ENCODE peak calls at places on chromosomes 5 and 9, in four cellular contexts. S is HCT116, U is GM12878, L is K562. X is an unnamed sample.
A peak's percentile ranks its signal among the peaks of the same experiment; 100 is the strongest.

GRCh38 chr5:80238778-80239679 is 16.8 kb downstream of the SERINC5 start:
- DNase-seq in U (no peak), S (no peak), L (no peak), X (no peak)

GRCh38 chr9:94649100-94649855 is 10.0 kb upstream of the FBP1 start:
- DNase-seq in U (no peak), L (no peak), S (no peak), X (no peak)

GRCh38 chr5:148697177-148697820 is 43.0 kb upstream of the HTR4 start:
- DNase-seq in U (no peak), L (peak; percentile 60), S (no peak), X (no peak)

GRCh38 chr9:133164209-133164590 is 486 bp upstream of the GBGT1 start:
- DNase-seq in L (no peak), S (no peak), U (no peak), X (no peak)

GRCh38 chr9:32427111-32427873 is 42.8 kb downstream of the ACO1 start:
- DNase-seq in S (no peak), L (no peak), U (no peak), X (no peak)

GRCh38 chr9:89779416-89779815 is 174.6 kb downstream of the GADD45G start:
- DNase-seq in U (no peak), S (no peak), L (no peak), X (no peak)

GRCh38 chr9:135359764-135360163 is 119.8 kb upstream of the PPP1R26 start:
- DNase-seq in U (no peak), L (no peak), S (no peak), X (no peak)

GRCh38 chr9:101463397-101463796 is 27.8 kb upstream of the ALDOB start:
- DNase-seq in U (no peak), L (no peak), S (no peak), X (no peak)

GRCh38 chr9:75088646-75089368 is 493 bp downstream of the OSTF1 start:
- DNase-seq in U (peak; percentile 36), S (no peak), L (peak; percentile 46), X (no peak)

GRCh38 chr9:113737414-113738271 is 138.5 kb upstream of the ZNF618 start:
- DNase-seq in L (peak; percentile 54), U (no peak), S (peak; percentile 49), X (peak; percentile 85)

GRCh38 chr9:137028013-137028280 is at the start of gene ABCA2:
- DNase-seq in S (no peak), U (no peak), L (no peak), X (no peak)

GRCh38 chr9:130193119-130193518 is 20.9 kb downstream of the NCS1 start:
- DNase-seq in L (no peak), U (no peak), S (no peak), X (no peak)

GRCh38 chr9:27925815-27926214 is 352.5 kb upstream of the C9orf72 start:
- DNase-seq in S (no peak), U (no peak), L (no peak), X (no peak)

GRCh38 chr5:6568909-6569308 is 63.9 kb downstream of the NSUN2 start:
- DNase-seq in L (no peak), S (no peak), U (no peak), X (no peak)

GRCh38 chr5:122420126-122420525 is 108.1 kb downstream of the SNCAIP start:
- DNase-seq in S (no peak), L (no peak), U (no peak), X (no peak)

GRCh38 chr5:24045034-24045433 is 537.6 kb downstream of the PRDM9 start:
- DNase-seq in U (no peak), S (no peak), L (no peak), X (no peak)

GRCh38 chr5:120823316-120823715 is 359.2 kb downstream of the PRR16 start:
- DNase-seq in L (no peak), S (no peak), U (no peak), X (no peak)

GRCh38 chr5:179795863-179796833 is 2.4 kb downstream of the LTC4S start:
- DNase-seq in U (peak; percentile 31), S (no peak), L (no peak), X (no peak)

GRCh38 chr9:70911791-70912190 is 209.6 kb downstream of the TRPM3 start:
- DNase-seq in S (no peak), U (no peak), L (no peak), X (no peak)

GRCh38 chr5:72956324-72957140 is 691 bp downstream of the FCHO2 start:
- DNase-seq in U (no peak), S (no peak), L (peak; percentile 66), X (peak; percentile 67)

GRCh38 chr5:80125962-80126480 is 90.9 kb downstream of the THBS4 start:
- DNase-seq in L (no peak), U (peak; percentile 93), S (peak; percentile 29), X (no peak)

GRCh38 chr5:150058480-150059126 is 27.8 kb downstream of the CSF1R start:
- DNase-seq in U (no peak), L (peak; percentile 66), S (no peak), X (no peak)

GRCh38 chr5:118450924-118451332 is 537.4 kb downstream of the DTWD2 start:
- DNase-seq in S (no peak), L (no peak), U (no peak), X (peak; percentile 17)

GRCh38 chr9:124134526-124134925 is 123.0 kb downstream of the LHX2 start:
- DNase-seq in S (no peak), L (no peak), U (no peak), X (no peak)

GRCh38 chr9:113541019-113541900 is 77.7 kb downstream of the RGS3 start:
- DNase-seq in L (peak; percentile 90), S (peak; percentile 54), U (no peak), X (peak; percentile 66)

GRCh38 chr5:40441733-40442132 is 238.0 kb upstream of the PTGER4 start:
- DNase-seq in S (no peak), U (no peak), L (no peak), X (no peak)

GRCh38 chr9:16627967-16628366 is 242.5 kb downstream of the BNC2 start:
- DNase-seq in S (no peak), L (no peak), U (no peak), X (no peak)

GRCh38 chr5:172805018-172805683 is 28.9 kb upstream of the ERGIC1 start:
- DNase-seq in L (no peak), U (no peak), S (no peak), X (no peak)

GRCh38 chr9:133713211-133713959 is 24.8 kb downstream of the SARDH start:
- DNase-seq in S (no peak), U (no peak), L (no peak), X (no peak)

GRCh38 chr5:33409435-33410146 is 31.2 kb upstream of the TARS1 start:
- DNase-seq in L (no peak), U (no peak), S (no peak), X (no peak)
- TF ChIP-seq EGR1 in L (no peak), U (no peak), S (no peak), X (no peak)

GRCh38 chr9:98597372-98597771 is 111.4 kb downstream of the GABBR2 start:
- DNase-seq in L (no peak), S (no peak), U (no peak), X (no peak)
- TF ChIP-seq EGR1 in L (no peak), S (no peak), U (no peak), X (no peak)

DNA sequence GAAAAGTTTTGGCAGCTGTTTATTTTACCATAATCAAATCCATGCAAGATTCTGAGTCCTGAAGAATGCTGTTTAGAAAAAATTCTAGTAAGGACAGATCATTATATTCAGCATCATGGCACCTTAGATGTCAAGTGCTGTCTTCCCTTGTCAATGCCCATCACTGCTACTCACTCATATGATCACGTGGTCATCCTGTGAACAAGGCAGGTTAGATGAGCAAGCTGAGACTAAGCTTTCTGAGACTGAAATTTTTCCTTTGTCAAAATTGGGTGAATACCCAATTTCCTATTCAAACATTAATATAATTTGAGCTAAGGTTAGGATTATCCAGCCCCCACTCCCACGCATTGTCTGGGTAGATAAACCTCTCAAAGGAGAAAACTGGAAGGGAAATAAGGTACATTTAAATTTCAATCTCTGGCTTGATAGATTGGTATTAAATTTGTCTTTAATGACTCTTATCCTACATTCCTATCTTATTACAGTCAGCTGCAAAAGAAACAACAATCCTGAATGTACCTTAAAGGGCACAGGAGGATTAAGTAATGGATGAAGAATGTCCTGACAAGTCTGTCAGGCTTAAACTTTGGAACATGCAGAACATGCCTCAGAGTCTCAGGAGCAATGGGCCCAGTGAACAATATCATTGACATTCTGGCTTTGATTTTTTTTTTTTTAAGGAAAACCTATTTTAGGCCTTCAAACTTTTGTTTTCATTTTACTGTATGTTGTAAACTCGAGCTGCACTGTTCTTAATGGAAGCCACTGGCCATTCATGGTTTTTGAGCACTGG is 148.7 kb upstream of the RANBP3L start:
- DNase-seq in S (no peak), L (no peak), U (no peak), X (no peak)
- TF ChIP-seq EGR1 in S (no peak), L (no peak), U (no peak), X (no peak)

GRCh38 chr5:27311544-27311943 is 273.2 kb upstream of the CDH9 start:
- DNase-seq in S (no peak), U (no peak), L (no peak), X (no peak)

GRCh38 chr5:27312291-27312690 is 273.9 kb upstream of the CDH9 start:
- DNase-seq in L (no peak), S (no peak), U (no peak), X (no peak)

GRCh38 chr5:27313549-27313948 is 275.2 kb upstream of the CDH9 start:
- DNase-seq in L (no peak), S (no peak), U (no peak), X (no peak)

GRCh38 chr5:27308151-27308550 is 269.8 kb upstream of the CDH9 start:
- DNase-seq in S (no peak), U (no peak), L (no peak), X (no peak)
- TF ChIP-seq EGR1 in S (no peak), U (no peak), L (no peak), X (no peak)

GRCh38 chr9:116208417-116209232 is 55.0 kb downstream of the PAPPA start:
- DNase-seq in S (no peak), U (no peak), L (no peak), X (no peak)
- TF ChIP-seq EGR1 in S (no peak), U (no peak), L (no peak), X (no peak)

DNA sequence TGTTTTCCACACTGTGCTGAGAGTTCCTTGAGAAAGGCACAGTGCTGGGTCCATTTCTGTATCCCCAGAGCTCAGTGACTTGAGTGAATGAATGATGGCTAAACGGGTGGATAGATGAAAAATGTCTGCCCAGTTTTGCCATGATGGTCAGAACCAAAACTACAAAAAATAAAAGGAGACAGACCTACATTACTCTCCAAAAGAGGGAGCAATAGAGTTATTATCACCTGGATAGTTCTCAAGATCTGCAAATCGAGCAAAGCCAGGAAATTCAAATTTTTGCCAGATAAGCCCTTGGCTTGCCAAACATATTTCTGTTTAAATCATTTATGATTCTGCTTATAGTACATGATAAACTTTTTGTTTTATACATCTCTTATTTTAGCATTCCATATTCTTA is 214.2 kb upstream of the ZNF462 start:
- DNase-seq in L (no peak), U (no peak), S (peak; percentile 6), X (no peak)
- TF ChIP-seq EGR1 in L (no peak), U (no peak), S (no peak), X (no peak)

DNA sequence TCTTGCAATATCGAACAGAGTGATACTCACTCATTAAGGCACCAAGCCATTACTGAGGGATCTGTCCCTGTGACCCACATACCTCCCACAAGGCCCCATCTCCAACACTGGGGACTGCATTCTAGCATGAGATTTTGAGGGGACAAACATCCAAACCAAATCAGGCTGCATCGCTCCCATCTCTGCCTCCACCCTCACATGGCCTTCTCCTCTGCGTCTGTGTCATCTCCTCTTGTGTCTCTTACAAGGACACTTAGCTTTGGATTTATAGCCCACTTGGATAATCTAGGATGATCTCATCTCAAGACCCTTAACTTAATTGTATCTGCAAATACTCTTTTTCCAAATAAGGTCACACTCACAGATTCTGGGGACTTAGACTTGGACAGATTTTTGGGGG is 284.4 kb upstream of the DAP start:
- DNase-seq in S (no peak), U (no peak), L (no peak), X (no peak)
- TF ChIP-seq EGR1 in S (no peak), U (no peak), L (no peak), X (no peak)

X was measured in H1.